ENCODE peak calls at places on chromosomes 4 and X, in five cellular contexts. L is AG08396, J is RPMI8226, F is astrocyte of the hippocampus, Q is progenitor cell of endocrine pancreas. G is an unnamed sample.

GRCh38 chrX:53317365-53318069 is 36.1 kb upstream of the IQSEC2 start:
- DNase-seq in L (peak; percentile 86), J (peak; percentile 55), F (peak; percentile 78), Q (peak; percentile 60), G (peak; percentile 76)

GRCh38 chrX:10365532-10366265 is 208.9 kb downstream of the CLCN4 start:
- DNase-seq in L (no peak), J (no peak), F (no peak), Q (no peak), G (no peak)

GRCh38 chr4:187608001-187608421 is 387.6 kb upstream of the ZFP42 start:
- DNase-seq in L (peak; percentile 37), J (no peak), F (peak; percentile 16), Q (no peak), G (no peak)

GRCh38 chr4:38308728-38309315 is 348.6 kb downstream of the PTTG2 start:
- DNase-seq in L (no peak), J (no peak), F (peak; percentile 68), Q (no peak), G (peak; percentile 72)

GRCh38 chrX:107836958-107837357 is 11.3 kb downstream of the MID2 start:
- DNase-seq in L (no peak), J (no peak), F (no peak), Q (no peak), G (no peak)

GRCh38 chrX:443676-444210 is 57.0 kb upstream of the PPP2R3B start:
- DNase-seq in L (no peak), J (no peak), F (no peak), Q (no peak), G (no peak)

GRCh38 chr4:113708250-113708649 is 53.3 kb downstream of the CAMK2D start:
- DNase-seq in L (no peak), J (no peak), F (peak; percentile 83), Q (no peak), G (no peak)

GRCh38 chrX:19177710-19178109 is 55.4 kb upstream of the ADGRG2 start:
- DNase-seq in L (no peak), J (no peak), F (no peak), Q (no peak), G (no peak)

GRCh38 chrX:133188631-133189030 is 29.5 kb downstream of the TFDP3 start:
- DNase-seq in L (no peak), J (no peak), F (no peak), Q (no peak), G (no peak)

GRCh38 chrX:148695362-148695761 is 194.9 kb downstream of the AFF2 start:
- DNase-seq in L (no peak), J (no peak), F (no peak), Q (no peak), G (no peak)

GRCh38 chr4:86452323-86452995 is 92.6 kb upstream of the MAPK10 start:
- DNase-seq in L (no peak), J (no peak), F (no peak), Q (no peak), G (no peak)

GRCh38 chrX:134603806-134604700 is 54.2 kb downstream of the PLAC1 start:
- DNase-seq in L (peak; percentile 76), J (no peak), F (peak; percentile 80), Q (no peak), G (no peak)

GRCh38 chr4:106421441-106422296 is 53.1 kb upstream of the GIMD1 start:
- DNase-seq in L (peak; percentile 9), J (no peak), F (peak; percentile 35), Q (no peak), G (no peak)

GRCh38 chr4:1630266-1630665 is 53.8 kb downstream of the FAM53A start:
- DNase-seq in L (no peak), J (no peak), F (no peak), Q (no peak), G (no peak)